ENCODE peak calls at places on chromosomes 2 and 18, in nine cellular contexts. One of them, this sample, is unnamed. For H3K27me3, the result is how much of the 10 kb centered on the place peaks cover.

GRCh38 chr2:127104166-127104660 is 2.7 kb downstream of the BIN1 start:
- DNase-seq in tibial artery: no peak
- DNase-seq in right lobe of liver: no peak
- DNase-seq in colonic mucosa: no peak
- DNase-seq in testis: no peak
- DNase-seq in brain microvascular endothelial cell: no peak
- DNase-seq in psoas muscle: no peak
- DNase-seq in esophagus squamous epithelium: no peak
- DNase-seq in lung: no peak
- DNase-seq in this sample: no peak

GRCh38 chr2:14039134-14039533 is 593.4 kb upstream of the LRATD1 start:
- DNase-seq in tibial artery: no peak
- DNase-seq in right lobe of liver: no peak
- DNase-seq in colonic mucosa: no peak
- DNase-seq in testis: no peak
- DNase-seq in brain microvascular endothelial cell: no peak
- DNase-seq in psoas muscle: no peak
- DNase-seq in esophagus squamous epithelium: no peak
- DNase-seq in lung: no peak
- DNase-seq in this sample: no peak

GRCh38 chr2:74205586-74205985 is 7.2 kb downstream of the MTHFD2 start:
- DNase-seq in tibial artery: no peak
- DNase-seq in right lobe of liver: no peak
- DNase-seq in colonic mucosa: peak
- DNase-seq in testis: no peak
- DNase-seq in brain microvascular endothelial cell: no peak
- DNase-seq in psoas muscle: no peak
- DNase-seq in esophagus squamous epithelium: no peak
- DNase-seq in lung: no peak
- DNase-seq in this sample: peak

GRCh38 chr2:150528861-150529801 is 41.7 kb upstream of the RND3 start:
- DNase-seq in tibial artery: no peak
- DNase-seq in right lobe of liver: no peak
- DNase-seq in colonic mucosa: no peak
- DNase-seq in testis: no peak
- DNase-seq in brain microvascular endothelial cell: peak
- DNase-seq in psoas muscle: no peak
- DNase-seq in esophagus squamous epithelium: no peak
- DNase-seq in lung: no peak
- DNase-seq in this sample: no peak

GRCh38 chr18:41391616-41392610 is 563.1 kb upstream of the PIK3C3 start:
- DNase-seq in tibial artery: no peak
- DNase-seq in right lobe of liver: peak
- DNase-seq in colonic mucosa: peak
- DNase-seq in testis: peak
- DNase-seq in brain microvascular endothelial cell: peak
- DNase-seq in psoas muscle: peak
- DNase-seq in esophagus squamous epithelium: no peak
- DNase-seq in lung: no peak
- DNase-seq in this sample: no peak

GRCh38 chr2:26212011-26212410 is 32.4 kb downstream of the HADHA start:
- DNase-seq in tibial artery: no peak
- DNase-seq in right lobe of liver: no peak
- DNase-seq in colonic mucosa: no peak
- DNase-seq in testis: no peak
- DNase-seq in brain microvascular endothelial cell: no peak
- DNase-seq in psoas muscle: no peak
- DNase-seq in esophagus squamous epithelium: no peak
- DNase-seq in lung: no peak
- DNase-seq in this sample: no peak

GRCh38 chr18:69257861-69258458 is 142.7 kb upstream of the DOK6 start:
- DNase-seq in tibial artery: no peak
- DNase-seq in right lobe of liver: no peak
- DNase-seq in colonic mucosa: no peak
- DNase-seq in testis: no peak
- DNase-seq in brain microvascular endothelial cell: peak
- DNase-seq in psoas muscle: no peak
- DNase-seq in esophagus squamous epithelium: no peak
- DNase-seq in lung: no peak
- DNase-seq in this sample: no peak

GRCh38 chr2:150478206-150478974 is 9.1 kb downstream of the RND3 start:
- DNase-seq in tibial artery: no peak
- DNase-seq in right lobe of liver: no peak
- DNase-seq in colonic mucosa: no peak
- DNase-seq in testis: no peak
- DNase-seq in brain microvascular endothelial cell: no peak
- DNase-seq in psoas muscle: no peak
- DNase-seq in esophagus squamous epithelium: no peak
- DNase-seq in lung: no peak
- DNase-seq in this sample: no peak

GRCh38 chr18:12325726-12326245 is 17.7 kb downstream of the TUBB6 start:
- DNase-seq in tibial artery: no peak
- DNase-seq in right lobe of liver: no peak
- DNase-seq in colonic mucosa: no peak
- DNase-seq in testis: peak
- DNase-seq in brain microvascular endothelial cell: no peak
- DNase-seq in psoas muscle: no peak
- DNase-seq in esophagus squamous epithelium: no peak
- DNase-seq in lung: no peak
- DNase-seq in this sample: no peak

GRCh38 chr18:12327510-12328178 is 19.6 kb downstream of the TUBB6 start:
- DNase-seq in tibial artery: peak
- DNase-seq in right lobe of liver: peak
- DNase-seq in colonic mucosa: peak
- DNase-seq in testis: peak
- DNase-seq in brain microvascular endothelial cell: peak
- DNase-seq in psoas muscle: peak
- DNase-seq in esophagus squamous epithelium: no peak
- DNase-seq in lung: peak
- DNase-seq in this sample: peak

GRCh38 chr18:12326711-12327460 is 18.8 kb downstream of the TUBB6 start:
- DNase-seq in tibial artery: no peak
- DNase-seq in right lobe of liver: no peak
- DNase-seq in colonic mucosa: no peak
- DNase-seq in testis: peak
- DNase-seq in brain microvascular endothelial cell: no peak
- DNase-seq in psoas muscle: no peak
- DNase-seq in esophagus squamous epithelium: no peak
- DNase-seq in lung: no peak
- DNase-seq in this sample: no peak

GRCh38 chr18:12329125-12329698 is 21.2 kb downstream of the TUBB6 start:
- DNase-seq in tibial artery: no peak
- DNase-seq in right lobe of liver: no peak
- DNase-seq in colonic mucosa: no peak
- DNase-seq in testis: peak
- DNase-seq in brain microvascular endothelial cell: no peak
- DNase-seq in psoas muscle: no peak
- DNase-seq in esophagus squamous epithelium: no peak
- DNase-seq in lung: no peak
- DNase-seq in this sample: no peak

DNA sequence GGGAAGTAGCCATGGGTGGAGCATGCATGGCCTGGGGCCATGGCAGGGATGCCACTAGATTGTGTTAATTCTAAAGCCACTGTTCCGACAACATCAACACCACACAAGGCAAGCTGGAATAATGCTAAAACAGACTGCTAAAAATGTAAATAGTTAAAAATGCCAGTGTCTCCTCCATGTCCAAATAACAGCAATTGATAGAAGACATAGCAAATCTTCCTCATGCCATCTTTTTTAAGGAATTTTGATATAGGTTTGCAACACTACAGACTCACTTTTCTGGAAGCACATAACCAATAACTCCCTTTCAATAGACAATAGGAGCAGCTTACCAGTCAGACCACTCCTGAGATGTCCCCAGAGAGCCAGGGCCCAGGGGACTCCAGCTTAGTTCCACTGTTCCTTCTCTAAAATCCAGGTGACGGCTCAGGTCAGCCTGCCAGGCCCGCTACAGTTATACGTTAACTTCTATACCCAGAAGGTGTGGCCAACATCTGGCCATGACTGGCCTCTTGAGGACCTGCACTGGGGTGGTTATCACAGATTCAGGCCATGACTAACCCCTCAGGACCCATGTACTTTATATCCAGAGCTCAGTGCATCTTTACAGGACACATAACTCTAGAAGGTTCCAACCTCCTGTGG is 20.3 kb downstream of the TUBB6 start:
- DNase-seq in tibial artery: no peak
- DNase-seq in right lobe of liver: no peak
- DNase-seq in colonic mucosa: no peak
- DNase-seq in testis: peak
- DNase-seq in brain microvascular endothelial cell: no peak
- DNase-seq in psoas muscle: no peak
- DNase-seq in esophagus squamous epithelium: no peak
- DNase-seq in lung: no peak
- DNase-seq in this sample: no peak
- TF ChIP-seq CTCF in tibial artery: no peak
- TF ChIP-seq CTCF in right lobe of liver: no peak
- TF ChIP-seq CTCF in colonic mucosa: peak
- TF ChIP-seq CTCF in testis: no peak
- TF ChIP-seq CTCF in brain microvascular endothelial cell: no peak
- TF ChIP-seq CTCF in psoas muscle: no peak
- TF ChIP-seq CTCF in esophagus squamous epithelium: no peak
- TF ChIP-seq CTCF in lung: no peak
- TF ChIP-seq CTCF in this sample: peak

GRCh38 chr2:10882568-10882967 is 29.2 kb upstream of the KCNF1 start:
- DNase-seq in tibial artery: no peak
- DNase-seq in right lobe of liver: no peak
- DNase-seq in colonic mucosa: no peak
- DNase-seq in testis: no peak
- DNase-seq in brain microvascular endothelial cell: no peak
- DNase-seq in psoas muscle: no peak
- DNase-seq in esophagus squamous epithelium: no peak
- DNase-seq in lung: no peak
- DNase-seq in this sample: no peak

GRCh38 chr2:10883880-10884529 is 27.7 kb upstream of the KCNF1 start:
- DNase-seq in tibial artery: no peak
- DNase-seq in right lobe of liver: no peak
- DNase-seq in colonic mucosa: no peak
- DNase-seq in testis: peak
- DNase-seq in brain microvascular endothelial cell: no peak
- DNase-seq in psoas muscle: no peak
- DNase-seq in esophagus squamous epithelium: no peak
- DNase-seq in lung: no peak
- DNase-seq in this sample: no peak

GRCh38 chr2:10883066-10883465 is 28.7 kb upstream of the KCNF1 start:
- DNase-seq in tibial artery: no peak
- DNase-seq in right lobe of liver: no peak
- DNase-seq in colonic mucosa: no peak
- DNase-seq in testis: no peak
- DNase-seq in brain microvascular endothelial cell: no peak
- DNase-seq in psoas muscle: no peak
- DNase-seq in esophagus squamous epithelium: no peak
- DNase-seq in lung: no peak
- DNase-seq in this sample: no peak

GRCh38 chr2:10884530-10885478 is 26.9 kb upstream of the KCNF1 start:
- DNase-seq in tibial artery: peak
- DNase-seq in right lobe of liver: no peak
- DNase-seq in colonic mucosa: no peak
- DNase-seq in testis: no peak
- DNase-seq in brain microvascular endothelial cell: no peak
- DNase-seq in psoas muscle: no peak
- DNase-seq in esophagus squamous epithelium: no peak
- DNase-seq in lung: no peak
- DNase-seq in this sample: no peak

GRCh38 chr2:10885479-10885863 is 26.3 kb upstream of the KCNF1 start:
- DNase-seq in tibial artery: no peak
- DNase-seq in right lobe of liver: no peak
- DNase-seq in colonic mucosa: no peak
- DNase-seq in testis: no peak
- DNase-seq in brain microvascular endothelial cell: no peak
- DNase-seq in psoas muscle: no peak
- DNase-seq in esophagus squamous epithelium: no peak
- DNase-seq in lung: no peak
- DNase-seq in this sample: no peak
- H3K27ac ChIP-seq in tibial artery: no peak
- H3K27ac ChIP-seq in right lobe of liver: no peak
- H3K27ac ChIP-seq in colonic mucosa: peak
- H3K27ac ChIP-seq in testis: no peak
- H3K27ac ChIP-seq in brain microvascular endothelial cell: no peak
- H3K27ac ChIP-seq in psoas muscle: no peak
- H3K27ac ChIP-seq in esophagus squamous epithelium: no peak
- H3K27ac ChIP-seq in lung: no peak
- H3K27ac ChIP-seq in this sample: no peak

GRCh38 chr2:168731550-168732128 is 70.8 kb upstream of the NOSTRIN start:
- DNase-seq in tibial artery: no peak
- DNase-seq in right lobe of liver: no peak
- DNase-seq in colonic mucosa: no peak
- DNase-seq in testis: no peak
- DNase-seq in brain microvascular endothelial cell: no peak
- DNase-seq in psoas muscle: no peak
- DNase-seq in esophagus squamous epithelium: no peak
- DNase-seq in lung: no peak
- DNase-seq in this sample: no peak
- H3K27me3 ChIP-seq in tibial artery: under half
- H3K27me3 ChIP-seq in right lobe of liver: under half
- H3K27me3 ChIP-seq in colonic mucosa: under half
- H3K27me3 ChIP-seq in testis: under half
- H3K27me3 ChIP-seq in brain microvascular endothelial cell: under half
- H3K27me3 ChIP-seq in psoas muscle: under half
- H3K27me3 ChIP-seq in esophagus squamous epithelium: under half
- H3K27me3 ChIP-seq in lung: under half
- H3K27me3 ChIP-seq in this sample: under half

GRCh38 chr18:10785798-10786197 is 260.0 kb downstream of the NAPG start:
- DNase-seq in tibial artery: no peak
- DNase-seq in right lobe of liver: no peak
- DNase-seq in colonic mucosa: no peak
- DNase-seq in testis: no peak
- DNase-seq in brain microvascular endothelial cell: no peak
- DNase-seq in psoas muscle: no peak
- DNase-seq in esophagus squamous epithelium: no peak
- DNase-seq in lung: no peak
- DNase-seq in this sample: no peak

GRCh38 chr18:10783941-10784340 is 258.1 kb downstream of the NAPG start:
- DNase-seq in tibial artery: no peak
- DNase-seq in right lobe of liver: no peak
- DNase-seq in colonic mucosa: no peak
- DNase-seq in testis: no peak
- DNase-seq in brain microvascular endothelial cell: no peak
- DNase-seq in psoas muscle: no peak
- DNase-seq in esophagus squamous epithelium: no peak
- DNase-seq in lung: no peak
- DNase-seq in this sample: no peak

GRCh38 chr18:10787293-10787901 is 261.6 kb downstream of the NAPG start:
- DNase-seq in tibial artery: peak
- DNase-seq in right lobe of liver: peak
- DNase-seq in colonic mucosa: peak
- DNase-seq in testis: peak
- DNase-seq in brain microvascular endothelial cell: peak
- DNase-seq in psoas muscle: peak
- DNase-seq in esophagus squamous epithelium: peak
- DNase-seq in lung: peak
- DNase-seq in this sample: peak

DNA sequence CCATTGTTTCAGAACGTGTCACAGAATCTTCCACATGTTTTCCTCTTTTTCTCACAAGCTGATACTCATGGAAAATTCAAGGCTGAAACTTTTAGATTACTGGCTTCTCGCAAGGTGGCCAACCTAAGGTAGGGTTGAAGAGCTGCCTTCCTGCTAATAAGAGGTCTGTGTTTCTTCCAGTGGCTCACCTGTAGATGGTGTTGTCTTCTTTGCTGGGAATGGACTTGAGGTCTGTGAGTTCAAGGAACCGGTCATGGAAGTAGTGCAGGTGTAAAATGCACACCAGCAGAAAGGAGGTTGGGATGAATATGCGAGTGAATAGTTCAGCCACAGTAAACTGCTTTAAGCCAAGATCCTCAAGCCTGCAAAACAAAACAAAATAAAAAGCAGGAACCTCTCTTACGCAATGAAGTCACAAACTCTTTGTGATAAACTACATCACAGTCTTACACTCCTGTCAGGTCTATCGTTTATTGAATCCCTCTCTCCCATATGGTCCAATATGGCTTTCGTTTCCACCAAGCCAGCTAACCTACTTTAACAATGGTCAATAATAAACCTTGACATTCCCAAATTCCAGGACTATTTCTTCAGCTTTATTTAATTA is 258.9 kb downstream of the NAPG start:
- DNase-seq in tibial artery: no peak
- DNase-seq in right lobe of liver: no peak
- DNase-seq in colonic mucosa: no peak
- DNase-seq in testis: no peak
- DNase-seq in brain microvascular endothelial cell: no peak
- DNase-seq in psoas muscle: no peak
- DNase-seq in esophagus squamous epithelium: no peak
- DNase-seq in lung: no peak
- DNase-seq in this sample: no peak
- TF ChIP-seq CTCF in tibial artery: no peak
- TF ChIP-seq CTCF in right lobe of liver: no peak
- TF ChIP-seq CTCF in colonic mucosa: no peak
- TF ChIP-seq CTCF in testis: no peak
- TF ChIP-seq CTCF in brain microvascular endothelial cell: no peak
- TF ChIP-seq CTCF in psoas muscle: no peak
- TF ChIP-seq CTCF in esophagus squamous epithelium: no peak
- TF ChIP-seq CTCF in lung: no peak
- TF ChIP-seq CTCF in this sample: no peak

This sample was measured in CD4-positive, alpha-beta T cell.